ENCODE peak calls at places on chromosomes 2 and 18, in eight cellular contexts. V is HS-5; M is activated naive CD4-positive, alpha-beta T cell; R is endothelial cell; Q is adrenal gland; Y is activated gamma-delta T cell treated with Interleukin-2 at 50 U/mL for 16 hours; S is activated T-helper 1 cell treated with anti-CD3 and anti-CD28 coated beads, Interleukin-12 subunit alpha, Interleukin-12 subunit beta, Interleukin-2, Interleukin-4 antibody, amounts not matched to agents 30 ng/mL and 10 ng/mL and 1 ng/mL, durations not matched to agents 14 hours and 24 hours and 36 hours; P is NCI-H510A. U is an unnamed sample.

GRCh38 chr2:172437419-172438063 is 10.2 kb downstream of the ITGA6 start:
- DNase-seq in M (no peak), S (peak), R (no peak), Q (no peak), Y (no peak), V (no peak), P (no peak), U (no peak)

GRCh38 chr2:75523313-75524275 is 37.1 kb downstream of the EVA1A start:
- DNase-seq in V (peak), Y (no peak), M (no peak), P (no peak), R (no peak), Q (no peak), S (no peak), U (peak)

GRCh38 chr2:181776336-181776735 is 96.0 kb upstream of the NEUROD1 start:
- DNase-seq in Q (no peak), M (no peak), V (no peak), Y (no peak), S (no peak), P (no peak), R (no peak), U (no peak)

GRCh38 chr2:182186132-182186735 is 200.6 kb downstream of the PPP1R1C start:
- DNase-seq in Q (no peak), S (no peak), V (peak), R (peak), Y (no peak), P (peak), M (no peak), U (peak)

GRCh38 chr2:165957030-165957675 is 3.6 kb upstream of the TTC21B start:
- DNase-seq in P (peak), S (no peak), Y (no peak), Q (no peak), R (no peak), V (no peak), M (no peak), U (no peak)

GRCh38 chr2:240605867-240606743 is 19.2 kb upstream of the GPR35 start:
- DNase-seq in M (no peak), Q (no peak), V (no peak), R (no peak), P (no peak), Y (peak), S (no peak), U (no peak)

GRCh38 chr2:41963661-41964525 is 83.9 kb upstream of the PKDCC start:
- DNase-seq in V (no peak), P (peak), Q (peak), Y (no peak), M (no peak), R (peak), S (no peak), U (no peak)

GRCh38 chr18:61635901-61636528 is 256.8 kb downstream of the RNF152 start:
- DNase-seq in V (no peak), Y (peak), S (peak), Q (peak), M (no peak), R (peak), P (peak), U (no peak)

GRCh38 chr2:239150125-239151011 is 250.5 kb downstream of the HDAC4 start:
- DNase-seq in P (no peak), R (no peak), Y (peak), V (no peak), Q (no peak), S (no peak), M (no peak), U (no peak)

GRCh38 chr2:40363631-40364030 is 88.3 kb downstream of the SLC8A1 start:
- DNase-seq in M (no peak), P (no peak), Q (no peak), Y (no peak), S (no peak), R (no peak), V (no peak), U (no peak)

GRCh38 chr18:11393486-11393885 is 215.9 kb upstream of the SLC35G4 start:
- DNase-seq in Y (no peak), P (no peak), R (no peak), S (no peak), V (no peak), Q (no peak), M (no peak), U (peak)

GRCh38 chr2:219286436-219287115 is 7.4 kb downstream of the DNAJB2 start:
- DNase-seq in P (no peak), S (no peak), Y (no peak), R (no peak), Q (no peak), M (no peak), V (no peak), U (no peak)

GRCh38 chr2:102736174-102736606 is 25.6 kb upstream of the TMEM182 start:
- DNase-seq in M (no peak), Y (no peak), Q (peak), P (peak), S (no peak), V (no peak), R (peak), U (no peak)

GRCh38 chr2:71560286-71561011 is 107.1 kb downstream of the DYSF start:
- DNase-seq in S (no peak), V (no peak), Q (no peak), P (no peak), M (no peak), R (no peak), Y (no peak), U (no peak)

U was measured in NCI-H226.